ENCODE peak calls at places on chromosomes 11 and 22, in seven cellular contexts. G is anterior cingulate cortex, N is spleen, H is foreskin fibroblast, K is HS-5, R is WTC11, F is upper lobe of right lung. B is an unnamed sample.

GRCh38 chr11:93193721-93194120 is 4.1 kb downstream of the SLC36A4 start:
- DNase-seq in K (no peak), H (no peak), F (no peak), R (no peak), G (no peak), N (no peak), B (no peak)

GRCh38 chr22:42885446-42885845 is 28.4 kb upstream of the ARFGAP3 start:
- DNase-seq in H (peak), K (no peak), N (no peak), G (no peak), F (no peak), R (no peak), B (no peak)

GRCh38 chr11:70111269-70112016 is 33.3 kb downstream of the ANO1 start:
- DNase-seq in R (peak), K (no peak), H (no peak), G (no peak), F (no peak), N (no peak), B (peak)

GRCh38 chr11:68045900-68046299 is 7.1 kb downstream of the TCIRG1 start:
- DNase-seq in K (no peak), G (no peak), F (peak), N (peak), H (no peak), R (no peak), B (no peak)

GRCh38 chr11:93117578-93117964 is 80.2 kb downstream of the SLC36A4 start:
- DNase-seq in N (no peak), K (no peak), R (no peak), H (no peak), F (no peak), G (no peak), B (no peak)

GRCh38 chr11:9895016-9895415 is 231.1 kb downstream of the SWAP70 start:
- DNase-seq in H (peak), F (no peak), K (peak), N (no peak), R (no peak), G (no peak), B (no peak)

GRCh38 chr11:104853276-104853675 is 45.0 kb downstream of the CASP12 start:
- DNase-seq in R (no peak), F (no peak), K (no peak), H (no peak), G (no peak), N (no peak), B (no peak)

GRCh38 chr11:8192896-8193209 is 24.0 kb upstream of the RIC3 start:
- DNase-seq in F (no peak), R (peak), N (no peak), K (no peak), H (no peak), G (no peak), B (no peak)

GRCh38 chr11:130216591-130217132 is 57.1 kb downstream of the ST14 start:
- DNase-seq in F (peak), R (peak), G (no peak), N (peak), H (peak), K (no peak), B (no peak)

GRCh38 chr22:16559056-16559955 is 33.3 kb downstream of the CCT8L2 start:
- DNase-seq in F (no peak), G (no peak), N (no peak), K (no peak), H (no peak), R (no peak), B (no peak)